ENCODE peak calls at places on chromosomes 13 and 19, in eight cellular contexts. Q, E, N, F, O, W, P and L are unnamed samples.

GRCh38 chr19:17555929-17556813 is 722 bp downstream of the COLGALT1 start:
- DNase-seq in N (peak; percentile 88), Q (peak; percentile 80), W (no peak), P (peak; percentile 82), E (no peak), F (peak; percentile 92), O (no peak), L (peak; percentile 69)

GRCh38 chr13:76552807-76553206 is 333.4 kb downstream of the KCTD12 start:
- DNase-seq in O (no peak), F (no peak), N (no peak), E (no peak), Q (no peak), P (no peak), W (no peak), L (no peak)

GRCh38 chr19:37304190-37304883 is 66.6 kb upstream of the ZNF527 start:
- DNase-seq in P (peak; percentile 87), O (no peak), F (peak; percentile 54), Q (peak; percentile 65), N (peak; percentile 87), W (no peak), E (no peak), L (no peak)

GRCh38 chr13:44155422-44156293 is 218.0 kb upstream of the SERP2 start:
- DNase-seq in Q (peak; percentile 70), E (no peak), W (no peak), P (peak; percentile 69), F (peak; percentile 72), O (no peak), N (peak; percentile 63), L (no peak)

GRCh38 chr13:109369357-109370052 is 416.9 kb downstream of the IRS2 start:
- DNase-seq in E (no peak), F (peak; percentile 34), W (no peak), O (no peak), Q (no peak), P (no peak), N (no peak), L (no peak)

GRCh38 chr19:49639401-49640112 is 386 bp downstream of the RRAS start:
- DNase-seq in O (no peak), P (peak; percentile 65), E (no peak), Q (no peak), N (no peak), F (peak; percentile 88), W (no peak), L (no peak)

GRCh38 chr13:52617070-52618060 is 24.9 kb upstream of the HNRNPA1L2 start:
- DNase-seq in P (peak; percentile 95), O (peak; percentile 82), F (peak; percentile 84), E (peak; percentile 89), N (peak; percentile 92), Q (peak; percentile 82), W (peak; percentile 68), L (peak; percentile 91)

GRCh38 chr19:13037161-13037560 is 41.9 kb downstream of the NFIX start:
- DNase-seq in F (peak; percentile 95), N (no peak), O (no peak), W (no peak), Q (no peak), P (peak; percentile 51), E (no peak), L (no peak)

GRCh38 chr19:48419158-48419920 is 25.9 kb downstream of the GRIN2D start:
- DNase-seq in N (peak; percentile 75), F (peak; percentile 88), O (peak; percentile 28), Q (peak; percentile 70), P (peak; percentile 90), W (peak; percentile 70), E (no peak), L (peak; percentile 27)

GRCh38 chr19:34131100-34131499 is 41.2 kb upstream of the LSM14A start:
- DNase-seq in E (no peak), W (no peak), Q (no peak), N (no peak), P (no peak), F (peak; percentile 46), O (no peak), L (no peak)

GRCh38 chr13:73833331-73834070 is 300.7 kb downstream of the KLF12 start:
- DNase-seq in Q (no peak), O (no peak), F (no peak), W (no peak), E (no peak), N (no peak), P (no peak), L (no peak)

GRCh38 chr13:21075303-21076264 is 14.2 kb upstream of the LATS2 start:
- DNase-seq in E (no peak), P (peak; percentile 88), W (peak; percentile 33), N (no peak), F (peak; percentile 80), Q (peak; percentile 77), O (no peak), L (no peak)

GRCh38 chr19:14582894-14583340 is at the start of gene CLEC17A:
- DNase-seq in P (no peak), Q (no peak), O (no peak), F (peak; percentile 10), N (no peak), E (no peak), W (no peak), L (no peak)

GRCh38 chr13:74751739-74752138 is 617.5 kb upstream of the KLF12 start:
- DNase-seq in P (no peak), O (no peak), N (no peak), W (no peak), E (peak; percentile 87), F (no peak), Q (no peak), L (peak; percentile 44)

GRCh38 chr13:49859568-49859967 is 67.1 kb upstream of the KPNA3 start:
- DNase-seq in N (no peak), E (no peak), O (no peak), P (no peak), Q (no peak), W (no peak), F (no peak), L (no peak)

GRCh38 chr13:44211286-44211685 is 162.3 kb upstream of the SERP2 start:
- DNase-seq in Q (no peak), P (no peak), O (no peak), F (no peak), E (no peak), N (no peak), W (no peak), L (no peak)

GRCh38 chr13:27660511-27660910 is 38.8 kb downstream of the POLR1D start:
- DNase-seq in F (no peak), N (no peak), Q (no peak), E (no peak), W (no peak), O (no peak), P (no peak), L (no peak)

GRCh38 chr13:78816154-78816553 is 157.2 kb upstream of the OBI1 start:
- DNase-seq in P (no peak), F (no peak), O (no peak), W (no peak), Q (no peak), E (no peak), N (no peak), L (no peak)

GRCh38 chr19:51965583-51965982 is 21.1 kb downstream of the ZNF350 start:
- DNase-seq in W (no peak), E (no peak), F (no peak), O (no peak), N (no peak), Q (no peak), P (no peak), L (no peak)

GRCh38 chr13:113445791-113446487 is 7.3 kb downstream of the ADPRHL1 start:
- DNase-seq in W (no peak), Q (peak; percentile 47), P (peak; percentile 36), O (no peak), N (peak; percentile 56), E (peak; percentile 23), F (peak; percentile 26), L (peak; percentile 80)

GRCh38 chr19:35977446-35978222 is 17.4 kb upstream of the SDHAF1 start:
- DNase-seq in Q (no peak), F (no peak), O (no peak), W (no peak), E (peak; percentile 18), N (no peak), P (peak; percentile 94), L (peak; percentile 62)

GRCh38 chr19:47509973-47510372 is 4.9 kb downstream of the NAPA start:
- DNase-seq in N (no peak), O (no peak), Q (no peak), E (no peak), P (no peak), F (peak; percentile 93), W (no peak), L (no peak)

GRCh38 chr19:56091066-56091490 is 30.0 kb downstream of the ZNF787 start:
- DNase-seq in F (peak; percentile 96), Q (no peak), O (no peak), P (no peak), N (no peak), W (no peak), E (no peak), L (no peak)

GRCh38 chr13:78701383-78701782 is 42.4 kb upstream of the OBI1 start:
- DNase-seq in F (no peak), W (no peak), O (no peak), N (no peak), Q (no peak), E (no peak), P (no peak), L (no peak)

GRCh38 chr13:63307239-63307638 is 1891.6 kb upstream of the PCDH20 start:
- DNase-seq in O (peak; percentile 38), W (no peak), P (no peak), Q (no peak), F (no peak), N (no peak), E (no peak), L (peak; percentile 86)

GRCh38 chr13:81012031-81012430 is 671.1 kb upstream of the SPRY2 start:
- DNase-seq in P (no peak), E (no peak), Q (no peak), O (no peak), W (no peak), N (no peak), F (no peak), L (no peak)

GRCh38 chr13:26540319-26540718 is 17.2 kb upstream of the WASF3 start:
- DNase-seq in E (no peak), P (no peak), O (no peak), N (no peak), Q (no peak), W (no peak), F (no peak), L (no peak)

GRCh38 chr13:93805736-93806135 is 579.1 kb downstream of the GPC6 start:
- DNase-seq in P (no peak), F (no peak), W (no peak), Q (no peak), N (no peak), E (no peak), O (no peak), L (no peak)

GRCh38 chr19:9883231-9883758 is 48.2 kb downstream of the PIN1 start:
- DNase-seq in E (no peak), O (no peak), Q (no peak), N (no peak), P (peak; percentile 56), F (peak; percentile 54), W (no peak), L (peak; percentile 21)

GRCh38 chr19:48230555-48231129 is 25.1 kb downstream of the CARD8 start:
- DNase-seq in N (no peak), W (no peak), F (no peak), Q (no peak), P (no peak), E (no peak), O (no peak), L (no peak)

GRCh38 chr13:76829572-76830327 is 56.5 kb downstream of the KCTD12 start:
- DNase-seq in E (no peak), P (no peak), N (peak; percentile 82), O (no peak), F (no peak), W (no peak), Q (no peak), L (no peak)

GRCh38 chr13:44853641-44854040 is 135.6 kb downstream of the NUFIP1 start:
- DNase-seq in P (no peak), W (no peak), O (no peak), F (no peak), Q (no peak), N (no peak), E (no peak), L (peak; percentile 12)